ENCODE peak calls at places on chromosomes 3 and 15, in seven cellular contexts. V, I, Y, D, J, G and E are unnamed samples.

GRCh38 chr3:72031581-72031980 is 246.6 kb upstream of the PROK2 start:
- DNase-seq in V (no peak), I (no peak), Y (no peak), D (no peak), J (no peak), G (no peak), E (no peak)

GRCh38 chr3:171508206-171508605 is 48.0 kb upstream of the TNIK start:
- DNase-seq in V (no peak), I (no peak), Y (no peak), D (no peak), J (no peak), G (no peak), E (no peak)

GRCh38 chr3:98779936-98780335 is 16.8 kb downstream of the ST3GAL6 start:
- DNase-seq in V (no peak), I (no peak), Y (no peak), D (no peak), J (no peak), G (peak), E (no peak)

GRCh38 chr3:24704496-24704895 is 209.8 kb upstream of the THRB start:
- DNase-seq in V (no peak), I (no peak), Y (no peak), D (no peak), J (no peak), G (no peak), E (no peak)

GRCh38 chr3:130934442-130935089 is 40.7 kb downstream of the ATP2C1 start:
- DNase-seq in V (no peak), I (no peak), Y (no peak), D (no peak), J (no peak), G (no peak), E (no peak)

GRCh38 chr3:46835486-46835885 is 27.8 kb downstream of the MYL3 start:
- DNase-seq in V (no peak), I (no peak), Y (no peak), D (no peak), J (no peak), G (no peak), E (no peak)

GRCh38 chr3:10815487-10815886 is 541 bp upstream of the SLC6A11 start:
- DNase-seq in V (no peak), I (no peak), Y (no peak), D (no peak), J (no peak), G (peak), E (no peak)

GRCh38 chr3:142027713-142028112 is 121.6 kb downstream of the TFDP2 start:
- DNase-seq in V (no peak), I (no peak), Y (peak), D (no peak), J (no peak), G (no peak), E (no peak)

GRCh38 chr15:29863438-29863837 is 41.2 kb upstream of the TJP1 start:
- DNase-seq in V (no peak), I (no peak), Y (no peak), D (no peak), J (no peak), G (no peak), E (no peak)

GRCh38 chr3:65793495-65794200 is 245.1 kb downstream of the MAGI1 start:
- DNase-seq in V (no peak), I (no peak), Y (no peak), D (no peak), J (no peak), G (no peak), E (no peak)

GRCh38 chr15:60696523-60696859 is 217.5 kb upstream of the ICE2 start:
- DNase-seq in V (no peak), I (no peak), Y (no peak), D (no peak), J (no peak), G (no peak), E (no peak)

GRCh38 chr15:64686130-64686735 is 89.2 kb downstream of the RBPMS2 start:
- DNase-seq in V (peak), I (no peak), Y (peak), D (no peak), J (no peak), G (peak), E (no peak)
- TF ChIP-seq TAF1 in V (no peak), I (no peak), Y (no peak), D (no peak), J (no peak), G (no peak), E (no peak)

DNA sequence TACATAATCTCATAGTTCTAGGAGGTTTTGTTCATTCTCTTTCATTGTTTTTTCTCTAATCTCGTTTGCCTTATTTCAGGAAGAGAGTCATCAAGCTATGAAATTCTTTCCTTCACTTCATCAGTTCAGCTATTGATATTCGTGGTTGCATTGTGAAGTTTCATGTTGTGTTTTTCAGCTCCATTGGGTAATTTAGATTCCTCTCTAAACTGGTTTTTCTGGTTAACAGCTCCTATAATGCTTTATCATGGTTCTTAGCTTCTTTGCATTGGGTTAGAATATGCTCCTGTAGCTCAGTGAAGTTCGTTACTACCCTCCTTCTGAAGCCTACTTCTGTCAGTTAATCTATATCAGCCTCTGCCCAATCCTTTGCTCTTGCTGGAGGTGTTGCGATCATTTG is 69.4 kb upstream of the CD96 start:
- DNase-seq in V (no peak), I (no peak), Y (no peak), D (no peak), J (no peak), G (no peak), E (no peak)
- TF ChIP-seq POLR2AphosphoS5 in V (no peak), I (no peak), Y (no peak), D (no peak), J (no peak), G (no peak), E (no peak)

GRCh38 chr3:16427309-16427965 is 86.1 kb downstream of the RFTN1 start:
- DNase-seq in V (no peak), I (no peak), Y (no peak), D (no peak), J (no peak), G (no peak), E (no peak)
- TF ChIP-seq TAF1 in V (no peak), I (no peak), Y (no peak), D (no peak), J (no peak), G (no peak), E (no peak)

DNA sequence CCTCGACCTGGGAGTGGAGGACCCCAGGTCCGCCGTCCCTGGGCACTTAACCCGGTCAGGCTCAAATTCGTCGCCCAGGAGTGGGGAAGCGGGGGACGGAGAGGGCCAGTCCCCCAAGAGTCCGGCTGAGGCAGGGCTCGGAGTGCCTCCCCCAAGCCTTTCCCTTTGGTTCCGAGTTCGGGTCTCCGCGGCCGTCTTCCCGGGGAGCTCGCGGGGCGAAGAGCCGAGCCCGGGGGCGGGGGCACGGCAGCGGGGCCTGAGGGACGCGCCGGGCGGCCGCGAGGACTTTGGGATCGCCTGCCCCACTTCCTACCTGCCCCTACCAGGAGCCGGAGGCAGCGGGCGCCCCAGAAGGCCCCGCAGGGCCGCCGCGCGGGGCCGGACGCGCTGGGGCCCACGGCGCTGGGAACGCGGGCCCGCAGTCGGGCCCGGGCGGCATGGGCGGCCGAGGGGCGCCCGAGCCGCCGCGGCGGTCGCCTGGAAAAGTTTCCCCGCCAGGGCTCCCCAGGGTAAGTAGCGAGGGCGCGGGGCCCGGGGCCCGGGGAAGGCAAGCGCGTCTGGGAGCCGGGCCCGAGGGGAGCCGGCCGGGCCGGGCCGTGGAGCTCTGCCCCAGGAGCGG is 2.8 kb downstream of the FURIN start:
- DNase-seq in V (peak), I (no peak), Y (peak), D (no peak), J (no peak), G (no peak), E (peak)
- TF ChIP-seq POLR2AphosphoS5 in V (no peak), I (no peak), Y (no peak), D (no peak), J (no peak), G (no peak), E (no peak)

DNA sequence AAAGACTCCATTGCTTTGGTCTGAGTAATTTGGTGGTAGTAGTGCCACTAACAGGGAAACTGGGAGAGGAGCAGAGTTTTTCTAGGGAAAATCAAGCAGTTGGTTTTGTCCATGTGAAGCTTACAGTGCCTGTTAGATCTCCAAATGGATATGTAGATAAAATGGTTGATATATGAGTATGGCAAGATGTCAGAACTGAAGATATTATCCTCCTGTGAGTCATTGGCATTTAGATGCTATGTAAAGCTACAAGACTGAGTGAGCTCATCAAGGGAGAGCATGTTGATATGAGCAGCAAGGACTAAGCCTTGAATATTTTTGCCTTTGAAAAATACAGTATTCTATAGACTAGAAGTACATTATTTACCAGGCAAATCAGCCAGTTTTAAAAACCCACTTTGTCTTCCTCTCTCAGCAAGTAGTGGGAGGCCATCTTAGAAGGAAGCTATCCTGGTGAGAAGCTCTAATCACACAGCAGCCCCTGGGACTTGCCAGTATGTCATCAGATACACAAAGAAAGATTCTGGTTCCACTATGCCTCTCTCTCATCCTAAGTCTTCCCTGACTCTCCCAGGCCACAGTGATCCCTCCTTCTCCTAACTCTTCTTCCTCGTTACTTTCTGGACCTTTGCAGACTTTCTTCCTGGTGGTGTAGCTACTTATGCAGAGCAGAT is 77.4 kb upstream of the ANKRD28 start:
- DNase-seq in V (no peak), I (no peak), Y (no peak), D (no peak), J (no peak), G (no peak), E (no peak)
- TF ChIP-seq TAF1 in V (no peak), I (no peak), Y (no peak), D (no peak), J (no peak), G (no peak), E (no peak)

DNA sequence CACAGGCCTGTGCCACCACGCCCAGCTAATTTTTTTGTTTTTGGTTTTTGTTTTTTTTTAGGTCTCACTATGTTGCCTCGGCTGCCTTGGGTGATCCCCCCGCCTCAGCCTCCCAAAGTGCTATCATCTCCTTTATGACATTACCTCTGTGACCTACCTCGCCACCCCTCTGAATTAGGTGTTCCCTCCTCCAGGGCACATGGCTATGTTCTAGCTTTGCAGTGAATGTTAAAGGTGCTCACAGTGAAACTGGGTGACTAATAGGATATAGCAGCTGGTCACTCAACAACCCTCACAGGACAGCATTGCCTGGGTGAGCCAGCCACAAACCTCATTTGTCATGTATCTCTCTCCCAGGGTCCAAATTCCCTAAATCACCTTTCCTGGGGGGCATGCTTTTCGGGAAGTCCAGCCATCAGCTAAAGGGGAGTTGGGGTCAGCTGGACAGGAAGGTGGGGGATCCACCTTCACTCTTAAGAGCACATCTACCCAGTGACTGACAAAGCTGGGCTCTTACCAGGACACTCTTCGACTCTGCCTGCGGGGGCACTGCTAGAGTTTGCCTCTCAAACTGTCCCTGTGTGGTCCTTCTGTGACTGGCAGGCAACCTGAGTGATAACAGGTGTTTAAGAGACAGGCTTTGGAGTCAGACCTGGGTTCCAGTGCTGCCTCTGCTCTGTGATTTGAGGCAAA is 1.6 kb upstream of the TTLL3 start:
- DNase-seq in V (peak), I (no peak), Y (peak), D (peak), J (no peak), G (peak), E (no peak)
- TF ChIP-seq POLR2AphosphoS5 in V (no peak), I (peak), Y (peak), D (peak), J (peak), G (no peak), E (peak)